ENCODE peak calls at places on chromosomes 12 and 14, in eight cellular contexts. R is KG1, Q is fibroblast of pulmonary artery, F is small intestine, P is progenitor cell of endocrine pancreas, U is GDM1, Y is ureter, W is GM23338. V is an unnamed sample.

GRCh38 chr14:33026850-33027420 is 88.3 kb downstream of the NPAS3 start:
- DNase-seq in R (no peak), Q (peak; percentile 4), F (no peak), P (no peak), U (no peak), Y (no peak), W (no peak), V (no peak)

GRCh38 chr14:52033131-52033642 is 35.7 kb downstream of the NID2 start:
- DNase-seq in R (no peak), Q (no peak), F (no peak), P (no peak), U (no peak), Y (no peak), W (peak; percentile 30), V (peak; percentile 34)

GRCh38 chr14:102221026-102221425 is 81.3 kb downstream of the WDR20 start:
- DNase-seq in R (no peak), Q (peak; percentile 27), F (no peak), P (no peak), U (no peak), Y (no peak), W (peak; percentile 49), V (no peak)

GRCh38 chr14:22691171-22691570 is 47.0 kb upstream of the OR6J1 start:
- DNase-seq in R (no peak), Q (peak; percentile 66), F (no peak), P (no peak), U (no peak), Y (no peak), W (no peak), V (no peak)

GRCh38 chr14:50242566-50243288 is 11.3 kb upstream of the SOS2 start:
- DNase-seq in R (no peak), Q (no peak), F (no peak), P (no peak), U (no peak), Y (no peak), W (no peak), V (no peak)

GRCh38 chr12:88314706-88315105 is 172.6 kb downstream of the TMTC3 start:
- DNase-seq in R (no peak), Q (no peak), F (no peak), P (no peak), U (no peak), Y (no peak), W (no peak), V (no peak)

GRCh38 chr12:102966200-102966941 is 8.9 kb downstream of the ASCL1 start:
- DNase-seq in R (no peak), Q (no peak), F (no peak), P (no peak), U (no peak), Y (no peak), W (no peak), V (no peak)

GRCh38 chr14:65361920-65362319 is 50.6 kb upstream of the FUT8 start:
- DNase-seq in R (no peak), Q (peak; percentile 89), F (no peak), P (no peak), U (no peak), Y (no peak), W (no peak), V (peak; percentile 55)

GRCh38 chr14:98947911-98948595 is 323.9 kb downstream of the BCL11B start:
- DNase-seq in R (no peak), Q (no peak), F (no peak), P (no peak), U (no peak), Y (no peak), W (no peak), V (no peak)

GRCh38 chr12:77152623-77153193 is 87.3 kb upstream of the E2F7 start:
- DNase-seq in R (no peak), Q (peak; percentile 76), F (peak; percentile 25), P (no peak), U (no peak), Y (no peak), W (peak; percentile 79), V (peak; percentile 65)

V was measured in left kidney.